ENCODE peak calls at places on chromosomes 1 and 21, in seven cellular contexts. M is heart left ventricle, Q is AG04449, N is cardiac fibroblast, T is ovary, Z is brain microvascular endothelial cell, W is astrocyte of the cerebellum. R is an unnamed sample.

GRCh38 chr1:218668151-218668550 is 323.0 kb downstream of the TGFB2 start:
- DNase-seq in M (no peak), Q (no peak), N (no peak), T (no peak), Z (no peak), W (no peak), R (no peak)

GRCh38 chr21:42363331-42363730 is 3.0 kb downstream of the TFF1 start:
- DNase-seq in M (no peak), Q (no peak), N (no peak), T (no peak), Z (no peak), W (no peak), R (no peak)

GRCh38 chr1:96741335-96741734 is 19.8 kb downstream of the PTBP2 start:
- DNase-seq in M (no peak), Q (no peak), N (no peak), T (no peak), Z (peak; percentile 31), W (no peak), R (no peak)

GRCh38 chr1:14499312-14500040 is 99.0 kb upstream of the KAZN start:
- DNase-seq in M (no peak), Q (no peak), N (no peak), T (no peak), Z (no peak), W (no peak), R (no peak)

GRCh38 chr1:41639332-41639936 is 155.0 kb upstream of the EDN2 start:
- DNase-seq in M (no peak), Q (no peak), N (peak; percentile 78), T (no peak), Z (peak; percentile 84), W (peak; percentile 42), R (no peak)

GRCh38 chr1:26164036-26164927 is 4.5 kb downstream of the C1orf232 start:
- DNase-seq in M (peak; percentile 42), Q (no peak), N (no peak), T (peak; percentile 48), Z (no peak), W (no peak), R (no peak)

GRCh38 chr1:112513112-112513870 is 4.5 kb downstream of the WNT2B start:
- DNase-seq in M (no peak), Q (no peak), N (peak; percentile 60), T (peak; percentile 66), Z (peak; percentile 73), W (no peak), R (no peak)

GRCh38 chr1:53326088-53326597 is 1.7 kb downstream of the LRP8 start:
- DNase-seq in M (peak; percentile 89), Q (peak; percentile 12), N (peak; percentile 88), T (peak; percentile 52), Z (peak; percentile 81), W (peak; percentile 33), R (peak; percentile 72)

GRCh38 chr1:154371436-154371835 is 33.7 kb upstream of the IL6R start:
- DNase-seq in M (no peak), Q (no peak), N (no peak), T (no peak), Z (no peak), W (no peak), R (no peak)

GRCh38 chr1:56180806-56181205 is 398.6 kb downstream of the PLPP3 start:
- DNase-seq in M (no peak), Q (no peak), N (peak; percentile 28), T (no peak), Z (no peak), W (no peak), R (no peak)

GRCh38 chr1:96090134-96090533 is 631.5 kb upstream of the PTBP2 start:
- DNase-seq in M (no peak), Q (no peak), N (no peak), T (no peak), Z (no peak), W (no peak), R (no peak)

GRCh38 chr21:46097826-46098286 is at the start of gene COL6A2:
- DNase-seq in M (peak; percentile 76), Q (no peak), N (peak; percentile 58), T (peak; percentile 82), Z (peak; percentile 36), W (no peak), R (no peak)

GRCh38 chr1:5779608-5780323 is 212.5 kb downstream of the NPHP4 start:
- DNase-seq in M (no peak), Q (no peak), N (no peak), T (no peak), Z (no peak), W (no peak), R (no peak)

GRCh38 chr21:37153935-37154350 is 80.9 kb downstream of the TTC3 start:
- DNase-seq in M (peak; percentile 21), Q (no peak), N (peak; percentile 10), T (peak; percentile 61), Z (no peak), W (no peak), R (peak; percentile 65)

GRCh38 chr1:241213147-241213546 is 143.9 kb downstream of the RGS7 start:
- DNase-seq in M (no peak), Q (no peak), N (peak; percentile 47), T (no peak), Z (no peak), W (no peak), R (no peak)

GRCh38 chr1:42935971-42936308 is 22.7 kb downstream of the SLC2A1 start:
- DNase-seq in M (no peak), Q (no peak), N (no peak), T (no peak), Z (no peak), W (no peak), R (no peak)

GRCh38 chr1:110196917-110197782 is 13.0 kb upstream of the KCNC4 start:
- DNase-seq in M (no peak), Q (no peak), N (peak; percentile 51), T (no peak), Z (peak; percentile 18), W (no peak), R (no peak)

GRCh38 chr1:106879538-106879937 is 176.9 kb upstream of the PRMT6 start:
- DNase-seq in M (peak; percentile 32), Q (no peak), N (no peak), T (no peak), Z (no peak), W (no peak), R (no peak)

GRCh38 chr1:182066934-182067333 is 5.4 kb upstream of the ZNF648 start:
- DNase-seq in M (no peak), Q (no peak), N (no peak), T (no peak), Z (no peak), W (no peak), R (no peak)

GRCh38 chr1:207097871-207098324 is 6.1 kb upstream of the C4BPA start:
- DNase-seq in M (no peak), Q (no peak), N (no peak), T (no peak), Z (no peak), W (no peak), R (no peak)

GRCh38 chr1:14111121-14111520 is 411.1 kb downstream of the PRDM2 start:
- DNase-seq in M (no peak), Q (no peak), N (no peak), T (no peak), Z (no peak), W (no peak), R (no peak)

DNA sequence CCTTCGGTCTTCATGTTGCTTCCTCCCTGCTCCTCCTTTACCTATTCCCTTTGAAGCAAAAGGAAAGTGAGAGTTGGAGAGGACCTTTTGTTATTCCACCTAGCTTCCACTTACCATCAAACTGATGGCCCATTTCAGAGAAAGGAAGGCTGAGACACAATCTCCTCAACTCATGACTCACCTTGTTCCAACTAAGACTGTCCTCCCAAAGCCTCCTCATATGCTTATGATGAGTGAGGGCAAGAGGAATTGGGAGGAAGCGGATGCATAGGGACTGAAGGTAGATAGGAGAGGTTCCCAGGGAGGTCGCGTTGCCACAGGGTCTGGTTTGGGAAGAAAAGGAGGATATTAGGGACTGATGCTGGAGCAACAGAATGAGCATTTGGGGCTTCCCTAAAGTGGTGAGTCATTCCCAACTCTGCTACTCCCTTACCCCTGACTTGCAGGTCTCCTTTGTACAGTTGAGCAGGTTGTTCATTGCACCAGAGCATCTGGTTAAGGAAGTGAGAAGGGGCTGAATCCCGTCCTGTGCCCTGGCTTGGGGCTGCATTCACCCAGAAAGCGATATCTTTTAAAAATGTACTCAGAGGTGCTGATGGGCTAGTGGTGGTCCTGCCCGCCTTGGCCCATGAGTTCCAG is 35.0 kb downstream of the LGR6 start:
- DNase-seq in M (no peak), Q (no peak), N (no peak), T (no peak), Z (no peak), W (no peak), R (no peak)
- H3K4me3 ChIP-seq in M (no peak overlapping the region), Q (no peak overlapping the region), N (no peak overlapping the region), T (no peak overlapping the region), Z (no peak overlapping the region), W (no peak overlapping the region), R (no peak overlapping the region)

GRCh38 chr1:39898146-39898545 is 3.6 kb downstream of the MYCL start:
- DNase-seq in M (no peak), Q (no peak), N (no peak), T (no peak), Z (no peak), W (no peak), R (no peak)
- H3K4me3 ChIP-seq in M (no peak overlapping the region), Q (no peak overlapping the region), N (no peak overlapping the region), T (no peak overlapping the region), Z (no peak overlapping the region), W (no peak overlapping the region), R (no peak overlapping the region)

DNA sequence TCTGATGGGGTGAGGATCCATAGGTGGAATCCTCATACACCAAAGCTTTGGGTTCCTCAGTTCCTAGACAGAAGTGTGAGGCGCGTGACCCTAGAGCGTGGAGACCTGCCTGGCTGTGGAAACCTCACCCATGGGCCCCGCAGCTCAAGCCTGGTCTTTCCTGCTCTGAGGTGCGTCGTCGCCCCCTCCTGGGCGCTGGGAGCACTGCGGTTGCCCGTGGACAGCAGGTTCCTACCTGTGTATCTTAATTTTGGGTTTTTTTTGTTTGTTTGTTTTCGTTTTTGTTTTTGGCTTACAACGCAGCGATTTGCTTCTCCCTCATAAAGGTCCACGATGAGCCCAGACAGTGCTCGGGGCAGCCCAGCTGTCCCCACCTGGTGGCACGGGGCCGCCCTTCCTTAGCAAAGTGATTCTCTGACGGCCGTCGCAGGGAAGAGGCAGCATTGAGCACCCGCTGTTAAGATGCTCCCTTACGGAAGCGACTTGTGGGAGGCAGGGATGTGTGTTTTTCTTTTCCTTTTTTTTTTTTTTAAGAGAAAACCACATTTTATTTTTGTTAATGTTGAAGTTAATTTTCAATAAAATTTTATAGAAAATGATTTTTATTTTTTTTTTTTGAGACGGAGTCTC is 36.5 kb upstream of the TRAPPC10 start:
- DNase-seq in M (peak; percentile 75), Q (no peak), N (peak; percentile 67), T (peak; percentile 83), Z (peak; percentile 51), W (peak; percentile 23), R (no peak)
- H3K4me3 ChIP-seq in M (no peak overlapping the region), Q (no peak overlapping the region), N (no peak overlapping the region), T (no peak overlapping the region), Z (no peak overlapping the region), W (no peak overlapping the region), R (no peak overlapping the region)

DNA sequence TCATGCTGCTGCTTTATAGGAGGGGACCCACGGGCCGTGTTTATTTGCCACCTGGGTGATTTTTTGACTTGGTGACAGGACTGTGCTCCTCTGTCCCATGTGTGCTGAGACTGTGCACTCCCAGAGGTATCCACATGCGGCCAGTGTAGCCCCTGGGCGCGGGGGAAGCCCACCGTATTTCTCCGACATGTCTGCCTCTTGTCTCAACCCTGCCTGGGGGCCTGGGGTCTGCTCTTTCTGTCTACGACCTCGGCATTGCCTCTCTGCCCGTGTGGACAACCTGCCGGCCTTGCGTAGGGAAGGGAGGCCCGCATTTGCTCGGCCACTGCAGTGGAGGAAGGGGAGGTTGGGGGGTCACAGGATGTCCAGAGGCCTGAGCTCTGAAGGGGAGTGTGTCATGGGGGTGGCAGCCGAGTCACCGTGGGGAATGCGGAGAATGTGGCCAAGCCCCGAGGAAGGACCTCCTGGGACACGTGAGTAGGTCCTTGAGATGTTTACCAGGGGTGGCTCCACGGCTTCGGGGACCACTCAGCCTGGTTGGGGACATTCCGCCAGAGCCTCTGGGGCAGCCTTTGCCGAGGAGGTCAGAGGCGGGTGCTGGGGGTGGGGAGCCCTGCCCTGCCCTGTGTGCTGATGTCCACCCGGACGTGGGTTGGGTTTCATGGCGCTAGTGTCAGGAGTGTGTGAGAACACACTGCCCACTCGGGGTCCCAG is 11.0 kb downstream of the PRKCZ start:
- DNase-seq in M (no peak), Q (no peak), N (no peak), T (no peak), Z (no peak), W (no peak), R (no peak)
- H3K4me3 ChIP-seq in M (no peak overlapping the region), Q (no peak overlapping the region), N (no peak overlapping the region), T (no peak overlapping the region), Z (no peak overlapping the region), W (no peak overlapping the region), R (no peak overlapping the region)